ENCODE peak calls at places on chromosomes 7 and 10, in five cellular contexts. One of them, this sample, is unnamed.
A peak's percentile ranks its signal among the peaks of the same experiment; 100 is the strongest.

GRCh38 chr10:119394657-119395286 is 147.7 kb downstream of the RGS10 start:
- ATAC-seq in GM12878: no peak
- ATAC-seq in HepG2: no peak
- ATAC-seq in GM23338: no peak
- ATAC-seq in Panc1: no peak
- ATAC-seq in this sample: no peak

GRCh38 chr10:110641256-110641655 is 2.9 kb upstream of the RBM20 start:
- ATAC-seq in HepG2: no peak
- ATAC-seq in GM12878: peak; percentile 70
- ATAC-seq in Panc1: no peak
- ATAC-seq in GM23338: peak; percentile 30
- ATAC-seq in this sample: no peak

GRCh38 chr10:74275755-74276154 is 124.7 kb downstream of the ADK start:
- ATAC-seq in GM12878: no peak
- ATAC-seq in Panc1: no peak
- ATAC-seq in GM23338: no peak
- ATAC-seq in HepG2: no peak
- ATAC-seq in this sample: no peak

GRCh38 chr10:132143162-132143561 is 43.6 kb upstream of the DPYSL4 start:
- ATAC-seq in Panc1: no peak
- ATAC-seq in HepG2: no peak
- ATAC-seq in GM23338: peak; percentile 36
- ATAC-seq in GM12878: no peak
- ATAC-seq in this sample: no peak

GRCh38 chr10:73907841-73908517 is 3.0 kb upstream of the PLAU start:
- ATAC-seq in HepG2: no peak
- ATAC-seq in Panc1: no peak
- ATAC-seq in GM23338: no peak
- ATAC-seq in GM12878: no peak
- ATAC-seq in this sample: peak; percentile 42

GRCh38 chr7:116740758-116741462 is 68.9 kb downstream of the MET start:
- ATAC-seq in Panc1: no peak
- ATAC-seq in GM12878: no peak
- ATAC-seq in HepG2: no peak
- ATAC-seq in GM23338: no peak
- ATAC-seq in this sample: no peak

GRCh38 chr7:84081973-84082522 is 112.5 kb downstream of the SEMA3A start:
- ATAC-seq in HepG2: no peak
- ATAC-seq in GM12878: no peak
- ATAC-seq in Panc1: no peak
- ATAC-seq in GM23338: no peak
- ATAC-seq in this sample: no peak

GRCh38 chr7:46259947-46260346 is 338.9 kb upstream of the IGFBP3 start:
- ATAC-seq in Panc1: no peak
- ATAC-seq in GM23338: no peak
- ATAC-seq in HepG2: no peak
- ATAC-seq in GM12878: no peak
- ATAC-seq in this sample: no peak

GRCh38 chr10:87036623-87037022 is 16.5 kb downstream of the FAM25A start:
- ATAC-seq in GM12878: no peak
- ATAC-seq in HepG2: no peak
- ATAC-seq in GM23338: no peak
- ATAC-seq in Panc1: no peak
- ATAC-seq in this sample: no peak

GRCh38 chr7:95620631-95621030 is 24.3 kb upstream of the PDK4 start:
- ATAC-seq in Panc1: no peak
- ATAC-seq in GM12878: no peak
- ATAC-seq in HepG2: no peak
- ATAC-seq in GM23338: no peak
- ATAC-seq in this sample: no peak

GRCh38 chr7:135320277-135320676 is 86.6 kb downstream of the STRA8 start:
- ATAC-seq in GM12878: no peak
- ATAC-seq in HepG2: peak; percentile 34
- ATAC-seq in GM23338: no peak
- ATAC-seq in Panc1: peak; percentile 63
- ATAC-seq in this sample: peak; percentile 50

GRCh38 chr10:44207160-44207559 is 177.7 kb downstream of the CXCL12 start:
- ATAC-seq in GM23338: no peak
- ATAC-seq in HepG2: no peak
- ATAC-seq in GM12878: no peak
- ATAC-seq in Panc1: no peak
- ATAC-seq in this sample: no peak

GRCh38 chr7:77685219-77685618 is 11.0 kb upstream of the RSBN1L start:
- ATAC-seq in GM23338: peak; percentile 40
- ATAC-seq in GM12878: no peak
- ATAC-seq in Panc1: no peak
- ATAC-seq in HepG2: peak; percentile 48
- ATAC-seq in this sample: peak; percentile 82

GRCh38 chr10:52652431-52653220 is 120.0 kb downstream of the MBL2 start:
- ATAC-seq in HepG2: no peak
- ATAC-seq in Panc1: peak; percentile 75
- ATAC-seq in GM12878: no peak
- ATAC-seq in GM23338: no peak
- ATAC-seq in this sample: no peak

GRCh38 chr10:13690281-13690825 is 103.6 kb downstream of the PRPF18 start:
- ATAC-seq in HepG2: no peak
- ATAC-seq in Panc1: no peak
- ATAC-seq in GM12878: peak; percentile 82
- ATAC-seq in GM23338: peak; percentile 86
- ATAC-seq in this sample: no peak

GRCh38 chr7:43612599-43613589 is 30.0 kb downstream of the STK17A start:
- ATAC-seq in Panc1: no peak
- ATAC-seq in GM12878: peak; percentile 78
- ATAC-seq in GM23338: no peak
- ATAC-seq in HepG2: no peak
- ATAC-seq in this sample: no peak

GRCh38 chr10:114584419-114584818 is 73.7 kb downstream of the ABLIM1 start:
- ATAC-seq in HepG2: no peak
- ATAC-seq in GM23338: no peak
- ATAC-seq in Panc1: no peak
- ATAC-seq in GM12878: no peak
- ATAC-seq in this sample: no peak

GRCh38 chr10:51685768-51686167 is 13.6 kb downstream of the CSTF2T start:
- ATAC-seq in GM12878: no peak
- ATAC-seq in HepG2: no peak
- ATAC-seq in GM23338: no peak
- ATAC-seq in Panc1: no peak
- ATAC-seq in this sample: no peak

GRCh38 chr10:112374724-112375541 is 1.0 kb downstream of the ACSL5 start:
- ATAC-seq in Panc1: no peak
- ATAC-seq in HepG2: peak; percentile 46
- ATAC-seq in GM23338: peak; percentile 62
- ATAC-seq in GM12878: peak; percentile 59
- ATAC-seq in this sample: no peak

GRCh38 chr7:28116034-28116433 is 64.6 kb downstream of the JAZF1 start:
- ATAC-seq in GM23338: no peak
- ATAC-seq in HepG2: no peak
- ATAC-seq in Panc1: no peak
- ATAC-seq in GM12878: no peak
- ATAC-seq in this sample: no peak

GRCh38 chr7:6576024-6576866 is 1.0 kb upstream of the ZDHHC4 start:
- ATAC-seq in HepG2: peak; percentile 19
- ATAC-seq in Panc1: no peak
- ATAC-seq in GM23338: peak; percentile 22
- ATAC-seq in GM12878: no peak
- ATAC-seq in this sample: no peak

GRCh38 chr10:14555806-14556205 is 218.9 kb downstream of the FAM107B start:
- ATAC-seq in Panc1: no peak
- ATAC-seq in HepG2: peak; percentile 39
- ATAC-seq in GM12878: peak; percentile 7
- ATAC-seq in GM23338: peak; percentile 72
- ATAC-seq in this sample: no peak

GRCh38 chr10:125734823-125735222 is 15.3 kb downstream of the EDRF1 start:
- ATAC-seq in GM23338: no peak
- ATAC-seq in HepG2: no peak
- ATAC-seq in GM12878: peak; percentile 25
- ATAC-seq in Panc1: no peak
- ATAC-seq in this sample: no peak
- TF ChIP-seq CTCF in GM23338: peak; percentile 38
- TF ChIP-seq CTCF in HepG2: no peak
- TF ChIP-seq CTCF in GM12878: no peak
- TF ChIP-seq CTCF in Panc1: peak; percentile 6
- TF ChIP-seq CTCF in this sample: no peak

GRCh38 chr7:106222545-106222944 is 62.2 kb downstream of the NAMPT start:
- ATAC-seq in GM12878: no peak
- ATAC-seq in GM23338: no peak
- ATAC-seq in HepG2: no peak
- ATAC-seq in Panc1: no peak
- ATAC-seq in this sample: no peak

GRCh38 chr7:106220307-106220706 is 64.5 kb downstream of the NAMPT start:
- ATAC-seq in GM12878: no peak
- ATAC-seq in GM23338: no peak
- ATAC-seq in HepG2: no peak
- ATAC-seq in Panc1: no peak
- ATAC-seq in this sample: no peak

GRCh38 chr7:106224797-106225196 is 60.0 kb downstream of the NAMPT start:
- ATAC-seq in GM12878: no peak
- ATAC-seq in Panc1: no peak
- ATAC-seq in GM23338: peak; percentile 53
- ATAC-seq in HepG2: no peak
- ATAC-seq in this sample: no peak

GRCh38 chr7:106225856-106226255 is 58.9 kb downstream of the NAMPT start:
- ATAC-seq in Panc1: no peak
- ATAC-seq in HepG2: no peak
- ATAC-seq in GM12878: no peak
- ATAC-seq in GM23338: no peak
- ATAC-seq in this sample: no peak

DNA sequence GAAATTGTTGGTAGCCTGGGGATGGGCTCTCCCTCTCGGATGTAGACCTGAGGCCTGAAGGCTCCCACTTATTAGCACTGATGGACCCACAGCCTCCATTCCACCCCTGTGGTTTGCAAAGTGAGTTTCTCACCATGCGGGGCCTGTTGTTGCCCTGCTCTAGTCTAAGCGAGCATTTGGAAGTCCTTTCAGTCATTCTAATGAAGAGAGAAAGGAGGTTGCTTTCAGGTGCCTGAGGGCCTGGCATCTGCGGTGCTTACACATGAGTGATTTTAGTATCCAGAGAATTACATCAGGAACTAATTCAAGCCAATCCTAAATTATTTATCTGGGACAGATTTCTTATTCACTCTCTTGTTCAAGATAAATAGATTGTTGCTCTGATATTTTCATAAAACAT is 61.6 kb downstream of the NAMPT start:
- ATAC-seq in GM23338: peak; percentile 80
- ATAC-seq in GM12878: no peak
- ATAC-seq in Panc1: no peak
- ATAC-seq in HepG2: no peak
- ATAC-seq in this sample: no peak
- TF ChIP-seq POLR2AphosphoS5 in GM23338: no peak
- TF ChIP-seq POLR2AphosphoS5 in GM12878: no peak
- TF ChIP-seq POLR2AphosphoS5 in Panc1: no peak
- TF ChIP-seq POLR2AphosphoS5 in HepG2: no peak
- TF ChIP-seq POLR2AphosphoS5 in this sample: no peak

GRCh38 chr7:36154255-36155212 is 1.5 kb downstream of the EEPD1 start:
- ATAC-seq in Panc1: peak; percentile 9
- ATAC-seq in HepG2: peak; percentile 2
- ATAC-seq in GM23338: no peak
- ATAC-seq in GM12878: no peak
- ATAC-seq in this sample: no peak
- H3K27ac ChIP-seq in Panc1: peak overlapping the region; percentile 91
- H3K27ac ChIP-seq in HepG2: peak overlapping the region; percentile 82
- H3K27ac ChIP-seq in GM23338: no peak overlapping the region
- H3K27ac ChIP-seq in GM12878: no peak overlapping the region
- H3K27ac ChIP-seq in this sample: peak overlapping the region; percentile 94

GRCh38 chr7:23530901-23531793 is 634 bp downstream of the TRA2A start:
- ATAC-seq in GM12878: peak; percentile 56
- ATAC-seq in HepG2: peak; percentile 65
- ATAC-seq in Panc1: peak; percentile 79
- ATAC-seq in GM23338: peak; percentile 54
- ATAC-seq in this sample: peak; percentile 80

GRCh38 chr7:23533160-23533559 is 1.4 kb upstream of the TRA2A start:
- ATAC-seq in Panc1: no peak
- ATAC-seq in GM23338: no peak
- ATAC-seq in HepG2: no peak
- ATAC-seq in GM12878: no peak
- ATAC-seq in this sample: no peak

GRCh38 chr7:23529262-23529859 is 2.4 kb downstream of the TRA2A start:
- ATAC-seq in HepG2: no peak
- ATAC-seq in Panc1: no peak
- ATAC-seq in GM23338: no peak
- ATAC-seq in GM12878: no peak
- ATAC-seq in this sample: no peak

GRCh38 chr7:23531794-23532489 is at the start of gene TRA2A:
- ATAC-seq in GM12878: peak; percentile 84
- ATAC-seq in Panc1: peak; percentile 98
- ATAC-seq in HepG2: peak; percentile 95
- ATAC-seq in GM23338: peak; percentile 88
- ATAC-seq in this sample: peak; percentile 98

GRCh38 chr7:23530355-23530754 is 1.4 kb downstream of the TRA2A start:
- ATAC-seq in GM23338: peak; percentile 6
- ATAC-seq in Panc1: no peak
- ATAC-seq in HepG2: no peak
- ATAC-seq in GM12878: peak; percentile 57
- ATAC-seq in this sample: no peak
- TF ChIP-seq CTCF in GM23338: peak; percentile 8
- TF ChIP-seq CTCF in Panc1: no peak
- TF ChIP-seq CTCF in HepG2: no peak
- TF ChIP-seq CTCF in GM12878: peak; percentile 13
- TF ChIP-seq CTCF in this sample: no peak

GRCh38 chr7:1065263-1066260 is 21.2 kb downstream of the GPR146 start:
- ATAC-seq in GM12878: peak; percentile 91
- ATAC-seq in Panc1: peak; percentile 97
- ATAC-seq in HepG2: peak; percentile 94
- ATAC-seq in GM23338: peak; percentile 95
- ATAC-seq in this sample: peak; percentile 89
- TF ChIP-seq POLR2AphosphoS5 in GM12878: peak; percentile 44
- TF ChIP-seq POLR2AphosphoS5 in Panc1: no peak
- TF ChIP-seq POLR2AphosphoS5 in HepG2: no peak
- TF ChIP-seq POLR2AphosphoS5 in GM23338: no peak
- TF ChIP-seq POLR2AphosphoS5 in this sample: no peak

This sample was measured in gastroesophageal sphincter.